ENCODE peak calls at places on chromosomes 3 and 15, in six cellular contexts. One of them, this sample, is unnamed.

GRCh38 chr3:128232421-128233180 is 79.3 kb downstream of the EEFSEC start:
- DNase-seq in GM12892: no peak
- DNase-seq in K562: no peak
- DNase-seq in HepG2: no peak
- DNase-seq in GM12878: no peak
- DNase-seq in H1: no peak
- DNase-seq in this sample: no peak

GRCh38 chr15:65583701-65584100 is 27.2 kb downstream of the INTS14 start:
- DNase-seq in H1: no peak
- DNase-seq in GM12878: peak; percentile 28
- DNase-seq in K562: no peak
- DNase-seq in HepG2: peak; percentile 37
- DNase-seq in GM12892: peak; percentile 27
- DNase-seq in this sample: peak; percentile 34

GRCh38 chr3:66609660-66610547 is 109.1 kb upstream of the LRIG1 start:
- DNase-seq in K562: no peak
- DNase-seq in HepG2: no peak
- DNase-seq in GM12892: no peak
- DNase-seq in GM12878: no peak
- DNase-seq in H1: no peak
- DNase-seq in this sample: no peak

GRCh38 chr3:99648496-99648895 is 10.1 kb downstream of the COL8A1 start:
- DNase-seq in GM12878: no peak
- DNase-seq in H1: no peak
- DNase-seq in GM12892: no peak
- DNase-seq in HepG2: no peak
- DNase-seq in K562: no peak
- DNase-seq in this sample: no peak

GRCh38 chr3:58117561-58118305 is 93.0 kb downstream of the DNASE1L3 start:
- DNase-seq in K562: no peak
- DNase-seq in HepG2: no peak
- DNase-seq in GM12878: no peak
- DNase-seq in GM12892: no peak
- DNase-seq in H1: no peak
- DNase-seq in this sample: no peak

GRCh38 chr3:144670560-144670959 is 698.9 kb downstream of the DIPK2A start:
- DNase-seq in K562: no peak
- DNase-seq in GM12878: no peak
- DNase-seq in GM12892: no peak
- DNase-seq in HepG2: no peak
- DNase-seq in H1: no peak
- DNase-seq in this sample: no peak

GRCh38 chr3:159796744-159797143 is 191.9 kb upstream of the IL12A start:
- DNase-seq in H1: no peak
- DNase-seq in K562: no peak
- DNase-seq in GM12892: no peak
- DNase-seq in HepG2: no peak
- DNase-seq in GM12878: no peak
- DNase-seq in this sample: no peak

GRCh38 chr3:5162102-5162501 is 25.4 kb upstream of the EDEM1 start:
- DNase-seq in GM12892: no peak
- DNase-seq in K562: no peak
- DNase-seq in GM12878: no peak
- DNase-seq in H1: no peak
- DNase-seq in HepG2: peak; percentile 26
- DNase-seq in this sample: no peak

GRCh38 chr15:60633426-60633968 is 154.6 kb upstream of the ICE2 start:
- DNase-seq in K562: no peak
- DNase-seq in GM12892: no peak
- DNase-seq in HepG2: no peak
- DNase-seq in GM12878: no peak
- DNase-seq in H1: no peak
- DNase-seq in this sample: no peak

GRCh38 chr3:136751259-136752045 is 726 bp downstream of the STAG1 start:
- DNase-seq in H1: no peak
- DNase-seq in GM12878: no peak
- DNase-seq in HepG2: peak; percentile 82
- DNase-seq in GM12892: peak; percentile 34
- DNase-seq in K562: peak; percentile 61
- DNase-seq in this sample: no peak

GRCh38 chr15:69302929-69303328 is 4.2 kb downstream of the PAQR5 start:
- DNase-seq in H1: no peak
- DNase-seq in HepG2: no peak
- DNase-seq in K562: no peak
- DNase-seq in GM12878: no peak
- DNase-seq in GM12892: no peak
- DNase-seq in this sample: no peak

GRCh38 chr15:60649845-60650548 is 171.1 kb upstream of the ICE2 start:
- DNase-seq in GM12892: no peak
- DNase-seq in HepG2: peak; percentile 41
- DNase-seq in GM12878: peak; percentile 57
- DNase-seq in K562: no peak
- DNase-seq in H1: no peak
- DNase-seq in this sample: no peak

GRCh38 chr3:183454064-183454463 is 25.6 kb upstream of the MCF2L2 start:
- DNase-seq in GM12878: no peak
- DNase-seq in GM12892: no peak
- DNase-seq in H1: no peak
- DNase-seq in K562: no peak
- DNase-seq in HepG2: no peak
- DNase-seq in this sample: no peak

GRCh38 chr15:45112143-45112591 is 1.8 kb downstream of the DUOX2 start:
- DNase-seq in GM12878: no peak
- DNase-seq in H1: no peak
- DNase-seq in K562: no peak
- DNase-seq in HepG2: no peak
- DNase-seq in GM12892: no peak
- DNase-seq in this sample: no peak

GRCh38 chr3:141485578-141486415 is 1.0 kb upstream of the RASA2 start:
- DNase-seq in GM12892: no peak
- DNase-seq in H1: no peak
- DNase-seq in HepG2: peak; percentile 25
- DNase-seq in GM12878: no peak
- DNase-seq in K562: no peak
- DNase-seq in this sample: no peak

GRCh38 chr3:52083556-52084087 is 27.3 kb upstream of the DUSP7 start:
- DNase-seq in GM12878: no peak
- DNase-seq in H1: no peak
- DNase-seq in HepG2: no peak
- DNase-seq in GM12892: no peak
- DNase-seq in K562: no peak
- DNase-seq in this sample: no peak

GRCh38 chr3:124372784-124373183 is 357.5 kb upstream of the UMPS start:
- DNase-seq in GM12892: no peak
- DNase-seq in H1: peak; percentile 19
- DNase-seq in K562: no peak
- DNase-seq in HepG2: no peak
- DNase-seq in GM12878: no peak
- DNase-seq in this sample: no peak

GRCh38 chr3:102510663-102511062 is 75.8 kb downstream of the ZPLD1 start:
- DNase-seq in GM12892: no peak
- DNase-seq in GM12878: no peak
- DNase-seq in HepG2: no peak
- DNase-seq in K562: no peak
- DNase-seq in H1: no peak
- DNase-seq in this sample: no peak

GRCh38 chr15:71656425-71656824 is 153.9 kb upstream of the NR2E3 start:
- DNase-seq in GM12878: no peak
- DNase-seq in HepG2: no peak
- DNase-seq in GM12892: no peak
- DNase-seq in H1: no peak
- DNase-seq in K562: no peak
- DNase-seq in this sample: no peak

GRCh38 chr15:100688549-100689120 is 86.2 kb downstream of the ASB7 start:
- DNase-seq in H1: no peak
- DNase-seq in GM12892: no peak
- DNase-seq in K562: no peak
- DNase-seq in GM12878: no peak
- DNase-seq in HepG2: no peak
- DNase-seq in this sample: no peak

GRCh38 chr15:100684591-100684990 is 82.2 kb downstream of the ASB7 start:
- DNase-seq in K562: no peak
- DNase-seq in HepG2: no peak
- DNase-seq in GM12892: no peak
- DNase-seq in GM12878: no peak
- DNase-seq in H1: no peak
- DNase-seq in this sample: no peak

GRCh38 chr15:100687532-100688215 is 85.3 kb downstream of the ASB7 start:
- DNase-seq in HepG2: no peak
- DNase-seq in GM12892: no peak
- DNase-seq in GM12878: no peak
- DNase-seq in K562: no peak
- DNase-seq in H1: no peak
- DNase-seq in this sample: no peak

GRCh38 chr15:100686725-100687488 is 84.5 kb downstream of the ASB7 start:
- DNase-seq in K562: no peak
- DNase-seq in H1: no peak
- DNase-seq in GM12892: no peak
- DNase-seq in HepG2: no peak
- DNase-seq in GM12878: no peak
- DNase-seq in this sample: no peak

GRCh38 chr15:100686021-100686724 is 83.8 kb downstream of the ASB7 start:
- DNase-seq in GM12892: no peak
- DNase-seq in H1: no peak
- DNase-seq in GM12878: no peak
- DNase-seq in HepG2: no peak
- DNase-seq in K562: no peak
- DNase-seq in this sample: no peak
- TF ChIP-seq POLR2AphosphoS5 in GM12892: no peak
- TF ChIP-seq POLR2AphosphoS5 in H1: no peak
- TF ChIP-seq POLR2AphosphoS5 in GM12878: no peak
- TF ChIP-seq POLR2AphosphoS5 in HepG2: no peak
- TF ChIP-seq POLR2AphosphoS5 in K562: no peak
- TF ChIP-seq POLR2AphosphoS5 in this sample: no peak

DNA sequence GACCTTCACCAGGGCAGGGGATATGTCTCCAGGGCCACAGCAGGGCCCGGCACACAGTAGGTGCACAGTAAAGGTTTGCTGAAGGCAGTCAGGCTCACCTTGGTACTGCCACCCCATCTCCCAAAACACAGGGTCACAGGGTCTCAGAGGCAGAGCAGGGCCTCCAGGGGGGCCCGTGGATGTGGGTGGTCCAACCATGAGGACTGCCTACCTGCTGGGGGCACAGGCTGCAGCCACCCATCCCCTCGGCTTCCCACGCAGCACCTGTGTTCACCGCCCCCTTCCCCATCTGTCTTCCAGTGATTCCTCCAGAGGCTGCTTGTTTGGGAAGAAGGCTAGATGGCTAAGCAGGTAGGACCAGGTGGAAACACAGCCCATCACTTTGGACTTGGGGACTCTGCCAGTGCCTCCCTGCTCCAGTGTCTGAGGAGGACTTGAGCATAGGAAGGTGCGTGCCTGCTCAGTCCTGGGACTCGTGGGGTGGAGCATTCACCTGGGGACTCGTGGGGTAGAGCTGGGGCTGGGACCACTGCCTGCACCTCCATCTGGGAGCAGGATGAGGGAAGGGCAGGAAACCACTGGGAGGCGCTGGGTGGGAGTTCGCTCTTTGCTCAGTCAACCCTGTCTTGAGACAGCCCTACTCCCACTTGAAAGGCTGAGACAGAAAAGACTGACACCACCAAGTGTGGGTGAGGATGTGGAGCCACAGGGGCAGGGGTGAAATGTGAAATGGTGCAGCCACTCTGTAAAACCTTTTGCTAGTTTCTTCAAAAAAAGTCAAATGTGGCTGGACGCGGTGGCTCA is 18.8 kb upstream of the PLXND1 start:
- DNase-seq in HepG2: no peak
- DNase-seq in GM12878: no peak
- DNase-seq in K562: no peak
- DNase-seq in H1: no peak
- DNase-seq in GM12892: peak; percentile 19
- DNase-seq in this sample: peak; percentile 15
- TF ChIP-seq TAF1 in HepG2: no peak
- TF ChIP-seq TAF1 in GM12878: no peak
- TF ChIP-seq TAF1 in K562: no peak
- TF ChIP-seq TAF1 in H1: no peak
- TF ChIP-seq TAF1 in GM12892: no peak
- TF ChIP-seq TAF1 in this sample: no peak

GRCh38 chr15:29674661-29675533 is 147.4 kb downstream of the TJP1 start:
- DNase-seq in H1: peak; percentile 73
- DNase-seq in GM12878: no peak
- DNase-seq in GM12892: no peak
- DNase-seq in K562: peak; percentile 85
- DNase-seq in HepG2: peak; percentile 46
- DNase-seq in this sample: no peak
- TF ChIP-seq POLR2A in H1: no peak
- TF ChIP-seq POLR2A in GM12878: no peak
- TF ChIP-seq POLR2A in GM12892: no peak
- TF ChIP-seq POLR2A in K562: no peak
- TF ChIP-seq POLR2A in HepG2: no peak
- TF ChIP-seq POLR2A in this sample: no peak

GRCh38 chr3:179526482-179526881 is 36.2 kb upstream of the ACTL6A start:
- DNase-seq in GM12892: no peak
- DNase-seq in K562: no peak
- DNase-seq in GM12878: no peak
- DNase-seq in HepG2: no peak
- DNase-seq in H1: no peak
- DNase-seq in this sample: no peak

GRCh38 chr3:179528786-179529185 is 33.9 kb upstream of the ACTL6A start:
- DNase-seq in HepG2: no peak
- DNase-seq in H1: no peak
- DNase-seq in K562: no peak
- DNase-seq in GM12892: no peak
- DNase-seq in GM12878: no peak
- DNase-seq in this sample: no peak

DNA sequence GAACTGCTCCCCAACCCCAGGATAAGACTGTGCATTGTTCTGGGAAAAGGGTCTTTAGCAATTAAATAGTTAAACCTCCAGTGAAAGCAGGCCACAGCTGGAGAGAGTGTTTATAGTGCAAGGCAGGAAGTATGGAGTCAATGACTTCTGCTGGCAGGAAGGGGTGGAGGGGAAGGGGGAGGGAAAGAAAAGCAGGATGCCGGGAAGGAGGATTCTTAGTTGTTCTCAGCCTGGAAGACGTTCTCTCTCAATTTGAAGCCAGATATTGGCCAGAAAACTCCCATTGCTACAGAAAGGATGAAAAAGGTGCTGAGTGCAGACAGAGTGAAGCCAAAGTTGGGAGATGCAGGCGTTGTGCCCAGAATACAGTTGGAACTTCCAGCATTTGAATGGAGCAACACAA is 35.7 kb upstream of the ACTL6A start:
- DNase-seq in GM12892: no peak
- DNase-seq in K562: no peak
- DNase-seq in GM12878: no peak
- DNase-seq in HepG2: no peak
- DNase-seq in H1: peak; percentile 49
- DNase-seq in this sample: no peak
- TF ChIP-seq POLR2AphosphoS5 in GM12892: no peak
- TF ChIP-seq POLR2AphosphoS5 in K562: no peak
- TF ChIP-seq POLR2AphosphoS5 in GM12878: no peak
- TF ChIP-seq POLR2AphosphoS5 in HepG2: no peak
- TF ChIP-seq POLR2AphosphoS5 in H1: no peak
- TF ChIP-seq POLR2AphosphoS5 in this sample: no peak

GRCh38 chr3:62365311-62366092 is 7.8 kb downstream of the FEZF2 start:
- DNase-seq in HepG2: no peak
- DNase-seq in GM12892: no peak
- DNase-seq in H1: no peak
- DNase-seq in GM12878: no peak
- DNase-seq in K562: no peak
- DNase-seq in this sample: no peak
- TF ChIP-seq TAF1 in HepG2: no peak
- TF ChIP-seq TAF1 in GM12892: no peak
- TF ChIP-seq TAF1 in H1: no peak
- TF ChIP-seq TAF1 in GM12878: no peak
- TF ChIP-seq TAF1 in K562: no peak
- TF ChIP-seq TAF1 in this sample: no peak

This sample was measured in GM12891.